ENCODE peak calls at places on chromosomes 4 and X, in seven cellular contexts. C is endodermal cell, E is AG08396, W is HTR-8/SVneo, D is DMS53, M is iris pigment epithelial cell, B is heart left ventricle. T is an unnamed sample.
A peak's percentile ranks its signal among the peaks of the same experiment; 100 is the strongest.

GRCh38 chr4:186623546-186623945 is 68.2 kb upstream of the MTNR1A start:
- DNase-seq in W (no peak), D (no peak), C (no peak), E (no peak), M (no peak), B (no peak), T (peak; percentile 26)

GRCh38 chrX:1244164-1245076 is 24.2 kb upstream of the CSF2RA start:
- DNase-seq in D (no peak), B (no peak), M (no peak), C (peak; percentile 93), E (no peak), W (peak; percentile 43), T (no peak)

GRCh38 chr4:182642831-182643230 is 274.4 kb downstream of the DCTD start:
- DNase-seq in C (no peak), E (no peak), B (no peak), W (peak; percentile 41), M (peak; percentile 58), D (no peak), T (no peak)

GRCh38 chr4:104490096-104490769 is 4.5 kb downstream of the CXXC4 start:
- DNase-seq in B (no peak), E (no peak), D (peak; percentile 56), W (no peak), M (no peak), C (peak; percentile 60), T (no peak)

GRCh38 chr4:47145630-47146029 is 114.3 kb downstream of the GABRB1 start:
- DNase-seq in E (peak; percentile 35), C (no peak), M (peak; percentile 71), B (no peak), D (peak; percentile 79), W (peak; percentile 14), T (no peak)

GRCh38 chr4:41435509-41435908 is 102.4 kb upstream of the LIMCH1 start:
- DNase-seq in C (no peak), M (no peak), E (no peak), W (no peak), B (no peak), D (no peak), T (no peak)

GRCh38 chrX:155028192-155028591 is 1.5 kb downstream of the FUNDC2 start:
- DNase-seq in M (no peak), C (no peak), E (no peak), D (peak; percentile 41), W (no peak), B (no peak), T (no peak)

GRCh38 chr4:8907596-8908205 is 36.1 kb upstream of the HMX1 start:
- DNase-seq in W (no peak), E (no peak), C (peak; percentile 43), D (no peak), M (no peak), B (peak; percentile 7), T (no peak)

GRCh38 chr4:54277691-54278090 is 48.6 kb downstream of the PDGFRA start:
- DNase-seq in M (peak; percentile 93), W (peak; percentile 24), C (no peak), E (peak; percentile 54), D (peak; percentile 51), B (no peak), T (no peak)

GRCh38 chr4:26235500-26235899 is 85.3 kb upstream of the RBPJ start:
- DNase-seq in W (peak; percentile 37), D (peak; percentile 95), E (peak; percentile 64), C (no peak), M (peak; percentile 60), B (no peak), T (no peak)

GRCh38 chr4:168725935-168726334 is 229.1 kb downstream of the PALLD start:
- DNase-seq in B (no peak), D (no peak), C (no peak), W (no peak), M (no peak), E (no peak), T (no peak)